ENCODE peak calls at places on chromosomes 13 and 19, in eight cellular contexts. W is Peyer's patch; B is CD8-positive, alpha-beta T cell; Q is WERI-Rb-1; A is psoas muscle; V is left ventricle myocardium inferior; T is effector memory CD4-positive, alpha-beta T cell; X is uterus. Z is an unnamed sample.

GRCh38 chr13:26629260-26629659 is 71.8 kb downstream of the WASF3 start:
- DNase-seq in Q (peak), V (no peak), T (no peak), B (no peak), X (no peak), W (no peak), A (peak), Z (no peak)

GRCh38 chr13:39930544-39931444 is 275.3 kb downstream of the COG6 start:
- DNase-seq in B (no peak), T (no peak), X (no peak), V (no peak), W (no peak), A (no peak), Q (no peak), Z (no peak)

GRCh38 chr13:39516140-39516539 is 86.9 kb downstream of the LHFPL6 start:
- DNase-seq in A (no peak), W (no peak), X (no peak), Q (peak), T (no peak), B (no peak), V (no peak), Z (no peak)

GRCh38 chr13:112859817-112860190 is 109.2 kb upstream of the MCF2L start:
- DNase-seq in B (no peak), Q (no peak), V (no peak), T (no peak), W (peak), X (peak), A (peak), Z (no peak)

GRCh38 chr13:24923305-24923640 is 159.3 kb downstream of the RNF17 start:
- DNase-seq in A (no peak), V (no peak), B (no peak), T (no peak), W (no peak), X (no peak), Q (no peak), Z (no peak)

GRCh38 chr13:114248011-114248410 is 13.3 kb downstream of the CDC16 start:
- DNase-seq in W (no peak), X (no peak), T (no peak), V (no peak), A (no peak), Q (no peak), B (no peak), Z (no peak)

GRCh38 chr13:101576977-101577376 is 124.5 kb downstream of the ITGBL1 start:
- DNase-seq in W (no peak), V (no peak), T (no peak), X (no peak), Q (no peak), B (no peak), A (no peak), Z (no peak)

GRCh38 chr19:19749332-19750130 is 16.6 kb upstream of the ZNF14 start:
- DNase-seq in V (no peak), W (no peak), X (no peak), B (no peak), Q (no peak), T (no peak), A (no peak), Z (no peak)

GRCh38 chr13:69579351-69579750 is 528.3 kb upstream of the ATXN8OS start:
- DNase-seq in A (no peak), B (no peak), V (no peak), W (no peak), X (no peak), Q (no peak), T (no peak), Z (no peak)

GRCh38 chr13:85864963-85865530 is 65.8 kb upstream of the SLITRK6 start:
- DNase-seq in T (no peak), V (no peak), B (no peak), A (no peak), X (no peak), Q (peak), W (no peak), Z (no peak)

GRCh38 chr19:51501594-51502263 is at the start of gene SIGLEC12:
- DNase-seq in V (peak), X (no peak), Q (no peak), A (no peak), T (no peak), W (peak), B (no peak), Z (no peak)

GRCh38 chr13:111908391-111908790 is 158.6 kb upstream of the SOX1 start:
- DNase-seq in T (no peak), B (peak), Q (no peak), W (peak), X (no peak), A (no peak), V (no peak), Z (no peak)

GRCh38 chr19:5913739-5914357 is at the start of gene CAPS:
- DNase-seq in B (no peak), X (no peak), A (no peak), V (peak), T (no peak), W (no peak), Q (no peak), Z (no peak)

GRCh38 chr13:20960663-20961309 is 58.2 kb upstream of the XPO4 start:
- DNase-seq in Q (no peak), A (no peak), W (no peak), V (no peak), B (no peak), T (no peak), X (no peak), Z (no peak)

GRCh38 chr13:46369506-46370268 is 17.4 kb downstream of the RUBCNL start:
- DNase-seq in W (peak), B (no peak), V (no peak), T (no peak), X (no peak), A (no peak), Q (no peak), Z (no peak)

GRCh38 chr19:34904846-34905527 is 21.7 kb upstream of the ZNF30 start:
- DNase-seq in T (no peak), Q (no peak), B (no peak), W (no peak), A (no peak), V (no peak), X (no peak), Z (no peak)

GRCh38 chr13:112603641-112604220 is 15.8 kb upstream of the TUBGCP3 start:
- DNase-seq in Q (peak), T (no peak), V (no peak), A (no peak), B (no peak), X (no peak), W (no peak), Z (no peak)

GRCh38 chr13:30802953-30803478 is 67.7 kb downstream of the ALOX5AP start:
- DNase-seq in W (peak), V (peak), T (peak), A (peak), X (peak), B (peak), Q (peak), Z (peak)

DNA sequence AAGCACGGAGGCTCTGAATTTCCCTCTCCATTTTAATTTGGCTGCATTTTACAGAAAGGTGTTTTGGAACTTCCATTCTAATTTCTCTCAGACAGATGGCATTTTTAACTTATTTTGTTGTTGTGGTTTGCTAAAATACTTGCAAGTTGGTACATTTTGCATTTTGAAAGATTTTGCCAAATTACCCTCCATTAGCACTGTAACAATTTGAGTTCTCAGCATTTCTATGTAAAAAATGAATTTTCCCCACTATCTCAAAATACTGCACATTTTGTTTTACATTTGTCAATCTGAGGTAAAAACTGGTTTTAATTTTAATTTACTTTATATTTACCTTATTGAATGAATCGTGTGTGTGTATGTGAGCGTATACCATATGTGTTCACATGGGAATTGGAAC is 7.0 kb upstream of the HNRNPL start:
- DNase-seq in W (no peak), A (no peak), V (no peak), Q (no peak), X (no peak), B (no peak), T (no peak), Z (no peak)
- H3K27ac ChIP-seq in W (peak), A (no peak), V (no peak), Q (no peak), X (no peak), B (peak), T (peak), Z (no peak)

DNA sequence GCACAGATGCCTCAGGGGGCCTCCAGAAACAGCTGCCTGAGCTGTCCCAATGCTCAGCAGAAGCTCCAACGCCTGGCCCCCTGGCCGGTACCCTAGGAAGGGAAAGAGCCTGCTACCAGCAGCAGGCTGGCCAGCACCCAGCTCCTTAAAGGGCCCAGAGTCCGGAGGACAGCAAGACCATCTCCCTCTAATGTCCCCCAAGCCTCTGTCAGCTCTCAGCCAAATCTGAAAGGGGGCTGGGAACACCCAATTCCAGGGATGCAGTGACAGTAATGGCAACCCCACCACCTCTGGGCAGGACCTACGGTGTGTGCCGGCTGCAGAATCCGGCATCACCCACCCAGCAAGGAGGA is 4.2 kb downstream of the PPP6R1 start:
- DNase-seq in Q (no peak), B (no peak), X (no peak), V (no peak), T (no peak), A (no peak), W (no peak), Z (no peak)
- H3K27ac ChIP-seq in Q (no peak), B (peak), X (no peak), V (peak), T (peak), A (no peak), W (peak), Z (peak)

DNA sequence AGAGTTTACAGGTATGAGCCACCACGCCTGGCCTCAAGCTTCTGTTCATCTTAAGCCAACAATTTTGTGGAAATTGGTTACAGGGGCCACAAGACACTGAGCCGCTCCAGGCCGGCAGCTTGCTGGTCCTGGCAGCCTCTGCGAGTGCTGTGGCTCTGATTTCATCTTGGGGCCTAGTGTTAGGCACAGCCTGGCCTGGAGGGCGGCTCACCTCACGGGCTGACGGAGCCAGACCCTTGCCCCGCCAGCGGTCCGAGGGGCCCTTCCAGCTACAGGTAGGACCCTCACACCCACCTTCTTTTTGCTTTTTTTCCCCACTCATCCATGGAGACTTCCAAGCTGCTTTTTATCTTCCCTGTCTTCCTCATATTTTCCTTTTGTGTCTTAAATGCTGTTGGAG is 8.6 kb downstream of the ZNF544 start:
- DNase-seq in X (no peak), B (no peak), T (no peak), V (no peak), Q (no peak), A (no peak), W (no peak), Z (no peak)
- H3K27ac ChIP-seq in X (no peak), B (no peak), T (no peak), V (no peak), Q (no peak), A (no peak), W (no peak), Z (no peak)

GRCh38 chr19:42285988-42286348 is 16.0 kb upstream of the PRR19 start:
- DNase-seq in A (peak), V (no peak), W (no peak), Q (no peak), B (no peak), X (no peak), T (no peak), Z (no peak)

GRCh38 chr19:42288411-42288810 is 13.5 kb upstream of the PRR19 start:
- DNase-seq in A (no peak), X (no peak), Q (no peak), W (no peak), B (no peak), V (no peak), T (no peak), Z (no peak)

GRCh38 chr19:42286349-42287016 is 15.4 kb upstream of the PRR19 start:
- DNase-seq in T (no peak), W (no peak), B (no peak), A (peak), X (peak), Q (no peak), V (peak), Z (no peak)

GRCh38 chr19:42287826-42288107 is 14.2 kb upstream of the PRR19 start:
- DNase-seq in W (no peak), V (no peak), X (no peak), Q (no peak), T (no peak), A (no peak), B (no peak), Z (no peak)

GRCh38 chr19:42287017-42287825 is 14.7 kb upstream of the PRR19 start:
- DNase-seq in V (no peak), B (no peak), Q (no peak), W (no peak), T (no peak), A (no peak), X (no peak), Z (no peak)
- H3K27ac ChIP-seq in V (peak), B (no peak), Q (no peak), W (no peak), T (no peak), A (no peak), X (peak), Z (no peak)

GRCh38 chr19:47891622-47891922 is 5.5 kb upstream of the SULT2A1 start:
- DNase-seq in T (no peak), B (no peak), X (no peak), V (no peak), Q (no peak), W (no peak), A (no peak), Z (no peak)

GRCh38 chr19:47886010-47886559 is at the start of gene SULT2A1:
- DNase-seq in B (no peak), X (no peak), T (no peak), A (no peak), Q (no peak), W (no peak), V (no peak), Z (no peak)

GRCh38 chr19:47895165-47895782 is 9.2 kb upstream of the SULT2A1 start:
- DNase-seq in T (no peak), A (no peak), Q (no peak), W (no peak), B (no peak), X (no peak), V (no peak), Z (no peak)

GRCh38 chr19:47891923-47892666 is 6.0 kb upstream of the SULT2A1 start:
- DNase-seq in V (no peak), B (no peak), T (no peak), X (peak), W (no peak), Q (no peak), A (no peak), Z (no peak)

GRCh38 chr19:47890865-47891621 is 4.9 kb upstream of the SULT2A1 start:
- DNase-seq in V (no peak), T (no peak), A (no peak), Q (no peak), B (no peak), W (no peak), X (no peak), Z (no peak)
- H3K27ac ChIP-seq in V (no peak), T (no peak), A (no peak), Q (no peak), B (no peak), W (peak), X (peak), Z (peak)

DNA sequence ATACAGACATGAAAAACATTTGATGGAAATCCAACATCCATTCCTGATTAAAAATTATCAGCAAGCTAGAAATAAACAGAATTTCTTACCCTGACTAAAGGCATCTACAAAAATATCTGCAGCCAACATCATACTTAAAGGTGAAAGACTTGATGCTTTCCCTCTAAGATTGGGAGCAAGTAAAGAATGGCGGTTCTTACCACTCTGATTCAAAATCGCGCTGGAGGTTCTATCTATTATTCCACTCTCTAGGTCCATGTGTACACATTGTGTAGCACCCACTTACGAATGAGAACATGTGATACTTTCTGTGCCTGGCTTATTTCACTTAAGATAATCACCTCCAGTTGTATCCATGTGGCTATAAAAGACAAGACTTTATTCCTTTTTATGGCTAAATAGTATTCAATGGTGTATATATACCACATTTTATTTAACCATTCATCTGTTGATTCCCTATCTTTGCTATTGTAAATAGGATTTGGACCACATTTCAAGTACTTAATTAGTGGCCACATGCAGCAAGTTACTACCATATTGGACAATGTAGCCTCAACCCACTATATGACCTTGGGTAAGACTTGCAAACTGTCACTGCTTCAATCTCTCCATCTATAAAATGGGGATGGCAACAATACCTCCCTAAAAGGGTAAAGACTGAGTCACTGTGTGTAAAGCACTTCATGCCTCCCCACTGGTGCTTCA is 38.4 kb upstream of the CYP2A7 start:
- DNase-seq in A (no peak), B (no peak), X (no peak), W (no peak), V (no peak), Q (no peak), T (no peak), Z (no peak)
- H3K27ac ChIP-seq in A (no peak), B (no peak), X (peak), W (peak), V (no peak), Q (no peak), T (no peak), Z (no peak)

DNA sequence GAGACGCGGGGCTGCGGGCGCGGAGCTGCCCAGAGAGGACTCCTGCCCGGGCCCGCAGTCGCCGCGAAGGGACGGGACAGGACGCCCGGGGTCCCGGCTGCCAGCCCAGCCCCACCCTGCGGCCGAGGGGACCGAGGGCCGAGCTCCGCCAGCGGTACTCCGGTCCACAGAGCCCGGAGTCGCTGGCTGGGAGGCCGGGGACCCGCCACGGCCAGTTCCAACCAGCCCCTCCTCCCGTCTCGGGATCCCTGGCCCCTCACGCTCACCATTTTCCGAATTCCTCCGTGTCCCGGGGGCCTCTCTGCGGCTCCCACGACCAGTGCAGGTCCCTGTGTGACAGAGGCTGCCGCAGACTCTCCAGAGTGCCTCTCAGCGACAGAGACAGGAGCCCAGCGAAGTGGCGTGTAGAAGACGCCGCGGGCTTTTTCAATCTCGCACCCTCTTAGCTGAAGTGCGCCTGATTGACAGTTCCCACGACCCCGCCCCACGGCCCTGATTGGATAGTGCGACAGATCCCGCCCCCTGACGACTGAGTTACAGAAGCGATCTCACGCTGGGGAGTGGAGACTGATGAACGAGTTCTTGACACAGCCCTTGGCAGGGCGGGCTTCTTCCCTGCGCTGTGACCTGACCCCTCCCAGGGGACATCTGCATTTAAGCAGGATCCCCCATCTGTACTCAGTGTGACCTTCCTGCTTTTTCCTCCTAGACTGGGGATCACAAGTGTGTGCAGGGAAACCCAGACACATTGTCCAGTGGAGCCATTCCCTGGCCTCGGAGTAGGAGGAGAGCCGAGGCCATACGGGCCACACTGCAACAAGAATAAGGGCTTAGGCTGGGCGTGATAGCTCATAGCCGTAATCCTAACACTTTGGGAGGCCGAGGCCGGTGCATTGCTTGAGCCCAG is 44.0 kb downstream of the ZNF823 start:
- DNase-seq in W (peak), T (peak), Q (peak), V (peak), B (peak), X (peak), A (peak), Z (peak)
- H3K27ac ChIP-seq in W (peak), T (no peak), Q (peak), V (peak), B (no peak), X (peak), A (peak), Z (peak)

GRCh38 chr13:84399320-84400085 is 517.2 kb upstream of the SLITRK1 start:
- DNase-seq in W (no peak), X (no peak), A (no peak), Q (no peak), T (no peak), V (no peak), B (no peak), Z (no peak)

GRCh38 chr13:84405286-84405685 is 523.0 kb upstream of the SLITRK1 start:
- DNase-seq in A (no peak), Q (no peak), W (no peak), X (no peak), T (no peak), B (no peak), V (no peak), Z (no peak)

GRCh38 chr13:84400711-84401110 is 518.4 kb upstream of the SLITRK1 start:
- DNase-seq in T (no peak), B (no peak), A (no peak), Q (no peak), V (no peak), W (no peak), X (no peak), Z (no peak)
- H3K27ac ChIP-seq in T (no peak), B (no peak), A (no peak), Q (no peak), V (no peak), W (no peak), X (no peak), Z (no peak)